ENCODE peak calls at places on chromosomes 1 and 21, in seven cellular contexts. One of them, this sample, is unnamed.
A peak's percentile ranks its signal among the peaks of the same experiment; 100 is the strongest.

GRCh38 chr1:9914603-9914937 is 4.5 kb upstream of the CTNNBIP1 start:
- DNase-seq in mucosa of gallbladder: no peak
- DNase-seq in tibial nerve: no peak
- DNase-seq in foreskin keratinocyte: no peak
- DNase-seq in left cardiac atrium: no peak
- DNase-seq in EH: no peak
- DNase-seq in M059J: no peak
- DNase-seq in this sample: no peak

GRCh38 chr1:3869751-3870301 is 12.6 kb downstream of the DFFB start:
- DNase-seq in mucosa of gallbladder: no peak
- DNase-seq in tibial nerve: no peak
- DNase-seq in foreskin keratinocyte: no peak
- DNase-seq in left cardiac atrium: no peak
- DNase-seq in EH: no peak
- DNase-seq in M059J: no peak
- DNase-seq in this sample: no peak

GRCh38 chr21:32412998-32413504 is 545 bp downstream of the EVA1C start:
- DNase-seq in mucosa of gallbladder: peak; percentile 45
- DNase-seq in tibial nerve: peak; percentile 41
- DNase-seq in foreskin keratinocyte: no peak
- DNase-seq in left cardiac atrium: peak; percentile 66
- DNase-seq in EH: peak; percentile 42
- DNase-seq in M059J: no peak
- DNase-seq in this sample: peak; percentile 58

GRCh38 chr1:18800258-18800657 is 59.2 kb downstream of the TAS1R2 start:
- DNase-seq in mucosa of gallbladder: no peak
- DNase-seq in tibial nerve: no peak
- DNase-seq in foreskin keratinocyte: no peak
- DNase-seq in left cardiac atrium: no peak
- DNase-seq in EH: no peak
- DNase-seq in M059J: peak; percentile 14
- DNase-seq in this sample: no peak

GRCh38 chr1:167714851-167715652 is 6.7 kb upstream of the MPZL1 start:
- DNase-seq in mucosa of gallbladder: peak; percentile 92
- DNase-seq in tibial nerve: peak; percentile 98
- DNase-seq in foreskin keratinocyte: peak; percentile 72
- DNase-seq in left cardiac atrium: peak; percentile 80
- DNase-seq in EH: peak; percentile 86
- DNase-seq in M059J: peak; percentile 85
- DNase-seq in this sample: peak; percentile 92

GRCh38 chr1:101723415-101723814 is 273.3 kb downstream of the OLFM3 start:
- DNase-seq in mucosa of gallbladder: no peak
- DNase-seq in tibial nerve: no peak
- DNase-seq in foreskin keratinocyte: no peak
- DNase-seq in left cardiac atrium: no peak
- DNase-seq in EH: no peak
- DNase-seq in M059J: no peak
- DNase-seq in this sample: no peak

GRCh38 chr1:9590201-9590600 is 1.5 kb downstream of the TMEM201 start:
- DNase-seq in mucosa of gallbladder: no peak
- DNase-seq in tibial nerve: no peak
- DNase-seq in foreskin keratinocyte: no peak
- DNase-seq in left cardiac atrium: no peak
- DNase-seq in EH: no peak
- DNase-seq in M059J: no peak
- DNase-seq in this sample: no peak

GRCh38 chr1:98336472-98337118 is 324.9 kb upstream of the SNX7 start:
- DNase-seq in mucosa of gallbladder: no peak
- DNase-seq in tibial nerve: no peak
- DNase-seq in foreskin keratinocyte: no peak
- DNase-seq in left cardiac atrium: no peak
- DNase-seq in EH: no peak
- DNase-seq in M059J: no peak
- DNase-seq in this sample: no peak

GRCh38 chr21:43892984-43893535 is 28.0 kb downstream of the AGPAT3 start:
- DNase-seq in mucosa of gallbladder: no peak
- DNase-seq in tibial nerve: no peak
- DNase-seq in foreskin keratinocyte: no peak
- DNase-seq in left cardiac atrium: no peak
- DNase-seq in EH: no peak
- DNase-seq in M059J: no peak
- DNase-seq in this sample: no peak

GRCh38 chr1:11653616-11654570 is at the start of gene FBXO2:
- DNase-seq in mucosa of gallbladder: no peak
- DNase-seq in tibial nerve: no peak
- DNase-seq in foreskin keratinocyte: peak; percentile 40
- DNase-seq in left cardiac atrium: peak; percentile 58
- DNase-seq in EH: peak; percentile 26
- DNase-seq in M059J: no peak
- DNase-seq in this sample: peak; percentile 55

GRCh38 chr1:6800728-6801127 is 15.5 kb downstream of the CAMTA1 start:
- DNase-seq in mucosa of gallbladder: no peak
- DNase-seq in tibial nerve: no peak
- DNase-seq in foreskin keratinocyte: no peak
- DNase-seq in left cardiac atrium: no peak
- DNase-seq in EH: peak; percentile 92
- DNase-seq in M059J: peak; percentile 84
- DNase-seq in this sample: no peak

GRCh38 chr1:145806844-145807243 is 17.1 kb downstream of the RNF115 start:
- DNase-seq in mucosa of gallbladder: no peak
- DNase-seq in tibial nerve: no peak
- DNase-seq in foreskin keratinocyte: no peak
- DNase-seq in left cardiac atrium: no peak
- DNase-seq in EH: no peak
- DNase-seq in M059J: no peak
- DNase-seq in this sample: no peak

GRCh38 chr1:75345538-75346292 is 211.5 kb downstream of the LHX8 start:
- DNase-seq in mucosa of gallbladder: no peak
- DNase-seq in tibial nerve: no peak
- DNase-seq in foreskin keratinocyte: peak; percentile 5
- DNase-seq in left cardiac atrium: no peak
- DNase-seq in EH: no peak
- DNase-seq in M059J: peak; percentile 82
- DNase-seq in this sample: peak; percentile 86

GRCh38 chr1:117615474-117615873 is 9.6 kb downstream of the TENT5C start:
- DNase-seq in mucosa of gallbladder: no peak
- DNase-seq in tibial nerve: no peak
- DNase-seq in foreskin keratinocyte: no peak
- DNase-seq in left cardiac atrium: no peak
- DNase-seq in EH: no peak
- DNase-seq in M059J: no peak
- DNase-seq in this sample: no peak

GRCh38 chr1:6602669-6603423 is at the start of gene KLHL21:
- DNase-seq in mucosa of gallbladder: peak; percentile 85
- DNase-seq in tibial nerve: peak; percentile 75
- DNase-seq in foreskin keratinocyte: no peak
- DNase-seq in left cardiac atrium: peak; percentile 93
- DNase-seq in EH: peak; percentile 93
- DNase-seq in M059J: peak; percentile 87
- DNase-seq in this sample: peak; percentile 97

GRCh38 chr1:174626031-174627020 is 178.6 kb downstream of the GPR52 start:
- DNase-seq in mucosa of gallbladder: no peak
- DNase-seq in tibial nerve: no peak
- DNase-seq in foreskin keratinocyte: peak; percentile 11
- DNase-seq in left cardiac atrium: no peak
- DNase-seq in EH: peak; percentile 31
- DNase-seq in M059J: peak; percentile 63
- DNase-seq in this sample: peak; percentile 84